ENCODE peak calls at places on chromosomes 12 and 14, in ten cellular contexts. H is GM23248, D is pancreas, A is substantia nigra, M is fibroblast of lung, X is IMR-90, F is right cardiac atrium, L is right lobe of liver, S is PC-9, C is tibial nerve. Y is an unnamed sample.
A peak's percentile ranks its signal among the peaks of the same experiment; 100 is the strongest.

GRCh38 chr12:52606581-52607241 is 5.4 kb upstream of the KRT72 start:
- DNase-seq in D (no peak), M (no peak), A (no peak), C (no peak), X (peak; percentile 4), S (no peak), H (no peak), L (no peak), F (no peak), Y (no peak)

GRCh38 chr14:103593577-103593976 is 30.8 kb downstream of the COA8 start:
- DNase-seq in D (no peak), L (no peak), M (no peak), H (no peak), F (no peak), X (no peak), C (no peak), A (no peak), S (no peak), Y (no peak)

GRCh38 chr12:27498761-27499160 is 25.2 kb upstream of the PPFIBP1 start:
- DNase-seq in X (no peak), F (no peak), S (no peak), C (no peak), L (no peak), A (no peak), H (no peak), D (no peak), M (no peak), Y (no peak)

GRCh38 chr12:76020281-76020680 is 11.3 kb downstream of the PHLDA1 start:
- DNase-seq in F (no peak), S (peak; percentile 97), H (peak; percentile 89), C (no peak), X (peak; percentile 80), M (peak; percentile 90), A (no peak), D (no peak), L (no peak), Y (peak; percentile 49)

GRCh38 chr12:124389537-124390441 is 94.9 kb downstream of the RFLNA start:
- DNase-seq in H (no peak), L (no peak), X (no peak), D (no peak), A (no peak), C (no peak), S (no peak), F (peak; percentile 41), M (no peak), Y (peak; percentile 48)

GRCh38 chr12:69524331-69524630 is 54.1 kb downstream of the FRS2 start:
- DNase-seq in H (no peak), L (no peak), D (peak; percentile 47), M (no peak), A (no peak), S (no peak), C (no peak), F (no peak), X (no peak), Y (no peak)

GRCh38 chr12:102740157-102741032 is 176.6 kb downstream of the PAH start:
- DNase-seq in D (no peak), A (no peak), F (no peak), S (no peak), X (peak; percentile 36), H (peak; percentile 71), C (no peak), M (peak; percentile 27), L (no peak), Y (no peak)

GRCh38 chr12:7068240-7068993 is 7.9 kb downstream of the C1S start:
- DNase-seq in M (peak; percentile 46), F (peak; percentile 46), C (no peak), D (no peak), A (no peak), S (peak; percentile 89), X (peak; percentile 24), H (no peak), L (no peak), Y (no peak)

GRCh38 chr14:104550849-104551728 is 28.5 kb upstream of the C14orf180 start:
- DNase-seq in S (no peak), D (no peak), M (no peak), C (peak; percentile 9), H (no peak), A (no peak), F (peak; percentile 6), X (no peak), L (no peak), Y (no peak)

GRCh38 chr14:105138551-105139111 is 29.9 kb downstream of the JAG2 start:
- DNase-seq in S (no peak), D (peak; percentile 64), M (no peak), A (no peak), X (no peak), L (no peak), C (no peak), H (no peak), F (no peak), Y (no peak)

GRCh38 chr14:51957950-51958349 is 31.4 kb upstream of the RTRAF start:
- DNase-seq in A (no peak), X (peak; percentile 45), C (no peak), D (no peak), L (no peak), H (peak; percentile 19), S (no peak), F (no peak), M (peak; percentile 70), Y (no peak)

GRCh38 chr12:42282301-42282700 is 43.6 kb downstream of the ZCRB1 start:
- DNase-seq in M (no peak), C (no peak), H (no peak), D (no peak), S (no peak), X (no peak), A (no peak), L (no peak), F (no peak), Y (no peak)

GRCh38 chr14:36665887-36666415 is 4.3 kb downstream of the PAX9 start:
- DNase-seq in S (no peak), F (no peak), C (no peak), L (no peak), H (no peak), A (no peak), D (no peak), M (no peak), X (no peak), Y (no peak)

GRCh38 chr14:101673873-101674272 is 87.6 kb upstream of the PPP2R5C start:
- DNase-seq in L (no peak), H (no peak), C (no peak), A (no peak), S (no peak), X (no peak), M (no peak), D (no peak), F (no peak), Y (no peak)

GRCh38 chr14:35669782-35670181 is 135.8 kb downstream of the INSM2 start:
- DNase-seq in A (no peak), F (no peak), L (no peak), X (peak; percentile 87), H (peak; percentile 56), C (no peak), D (no peak), S (peak; percentile 93), M (peak; percentile 63), Y (no peak)

DNA sequence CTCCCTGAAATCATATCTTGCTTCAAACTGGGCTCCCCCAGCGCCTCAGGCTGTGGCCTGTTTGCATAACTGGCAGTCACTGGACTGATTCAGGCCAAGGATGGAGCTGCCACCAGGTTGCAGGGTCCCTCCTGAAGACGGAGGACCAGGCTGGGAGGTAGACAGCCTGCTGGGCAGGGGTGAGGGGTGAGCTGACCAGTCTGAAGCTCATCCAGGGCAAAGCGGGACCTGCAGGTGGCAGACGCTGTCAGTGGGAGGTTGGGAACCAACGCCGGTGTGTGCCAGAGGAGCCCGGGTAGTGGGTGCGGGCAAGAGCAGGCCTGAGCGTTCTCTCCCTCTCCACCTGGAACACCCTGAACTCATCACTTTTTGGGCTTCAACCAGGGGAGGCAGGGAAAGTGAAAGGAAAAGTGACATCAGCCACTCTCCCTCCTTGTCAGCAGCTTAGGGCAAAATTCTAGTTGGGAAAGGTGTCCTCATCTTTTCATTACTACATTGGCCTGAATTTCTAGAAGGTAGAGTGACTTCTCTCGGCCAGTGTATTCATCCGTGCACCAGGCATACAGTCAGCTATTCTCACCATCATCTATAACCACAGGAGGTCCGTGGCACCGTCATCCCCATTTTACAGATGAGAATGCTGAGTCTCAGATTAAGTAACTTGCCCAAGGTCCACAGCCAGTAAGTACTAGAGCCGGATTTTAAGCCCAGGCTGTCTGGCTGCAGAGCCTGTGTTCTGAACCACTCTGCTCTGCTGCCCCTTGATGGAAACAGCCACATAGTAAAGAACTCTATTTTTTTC is 219.0 kb downstream of the SLC41A2 start:
- DNase-seq in S (no peak), F (no peak), H (no peak), M (no peak), L (no peak), A (no peak), X (no peak), C (no peak), D (no peak), Y (no peak)
- H3K27ac ChIP-seq in S (no peak overlapping the region), F (no peak overlapping the region), H (no peak overlapping the region), M (no peak overlapping the region), L (no peak overlapping the region), A (no peak overlapping the region), X (no peak overlapping the region), C (no peak overlapping the region), D (no peak overlapping the region), Y (no peak overlapping the region)

DNA sequence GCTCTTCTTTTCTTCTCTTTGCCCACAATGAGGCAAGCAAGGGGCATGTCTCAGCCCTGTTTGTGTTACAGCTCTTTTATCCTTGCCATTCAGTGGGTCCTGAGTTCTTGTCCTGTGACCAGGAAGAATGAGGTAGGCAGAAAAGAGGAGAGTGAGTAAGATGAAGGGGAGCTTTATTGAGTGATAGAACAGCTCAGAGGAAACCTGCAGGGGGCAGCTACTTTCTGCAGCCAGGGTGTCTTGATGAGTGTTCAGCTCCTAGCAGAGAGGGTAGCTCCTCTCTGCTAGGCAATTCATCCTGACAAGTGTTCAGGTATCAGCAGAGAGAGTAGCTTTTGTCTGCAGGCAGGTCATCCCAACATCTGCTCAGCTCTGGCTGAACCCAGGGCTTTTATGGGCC is 41.0 kb downstream of the HSD17B6 start:
- DNase-seq in F (no peak), S (no peak), M (no peak), L (no peak), X (no peak), A (no peak), C (no peak), D (no peak), H (peak; percentile 1), Y (no peak)
- H3K27ac ChIP-seq in F (no peak overlapping the region), S (no peak overlapping the region), M (no peak overlapping the region), L (no peak overlapping the region), X (no peak overlapping the region), A (no peak overlapping the region), C (no peak overlapping the region), D (no peak overlapping the region), H (no peak overlapping the region), Y (no peak overlapping the region)

DNA sequence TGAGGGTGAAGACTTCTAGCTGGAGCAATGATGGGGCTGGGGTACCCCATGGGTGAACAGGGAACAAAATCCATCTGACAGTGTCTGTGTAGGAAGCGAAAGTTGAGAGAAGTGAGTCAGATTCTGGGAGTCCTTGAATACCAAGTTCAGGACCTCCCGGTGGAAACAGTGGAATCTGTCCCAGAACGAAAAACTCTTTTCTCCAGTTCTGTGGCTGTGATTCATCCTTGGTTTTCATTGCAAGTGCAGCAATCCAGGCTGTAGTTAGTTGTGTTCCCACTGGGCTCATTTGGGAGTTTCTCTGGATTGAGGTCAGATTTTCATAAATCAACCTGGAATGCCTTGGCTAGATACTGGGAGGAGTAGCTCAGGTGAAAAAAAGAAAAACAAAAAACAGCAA is 120.7 kb downstream of the C12orf75 start:
- DNase-seq in H (peak; percentile 92), A (no peak), S (no peak), X (peak; percentile 82), F (no peak), L (no peak), D (no peak), C (no peak), M (peak; percentile 96), Y (no peak)
- H3K27ac ChIP-seq in H (peak overlapping the region; percentile 35), A (no peak overlapping the region), S (no peak overlapping the region), X (no peak overlapping the region), F (no peak overlapping the region), L (no peak overlapping the region), D (no peak overlapping the region), C (no peak overlapping the region), M (no peak overlapping the region), Y (no peak overlapping the region)

GRCh38 chr12:1807489-1807888 is 12.9 kb upstream of the LRTM2 start:
- DNase-seq in X (no peak), D (peak; percentile 38), S (no peak), M (no peak), F (no peak), H (no peak), A (no peak), C (no peak), L (peak; percentile 23), Y (no peak)
- H3K27ac ChIP-seq in X (no peak overlapping the region), D (no peak overlapping the region), S (no peak overlapping the region), M (no peak overlapping the region), F (no peak overlapping the region), H (no peak overlapping the region), A (no peak overlapping the region), C (no peak overlapping the region), L (no peak overlapping the region), Y (no peak overlapping the region)

Y was measured in transverse colon.